ENCODE peak calls at places on chromosomes 11 and 22, in four cellular contexts. H is NCI-H2107; X is stimulated activated CD8-positive, alpha-beta memory T cell treated with anti-CD3 and anti-CD28 coated beads, Interleukin-2, amount 100 ng/mL, for 48 hours; A is activated CD8-positive, alpha-beta memory T cell treated with anti-CD3 and anti-CD28 coated beads for 24 hours. G is an unnamed sample.

GRCh38 chr22:22884010-22884887 is 3.4 kb upstream of the IGLL5 start:
- DNase-seq in A (peak), X (peak), H (no peak), G (peak)

GRCh38 chr11:86202013-86202336 is 42.6 kb upstream of the EED start:
- DNase-seq in A (no peak), H (no peak), X (no peak), G (no peak)

GRCh38 chr22:44862981-44863860 is 110.8 kb downstream of the ARHGAP8 start:
- DNase-seq in A (no peak), X (no peak), H (no peak), G (no peak)

GRCh38 chr11:128624269-128625170 is 37.2 kb upstream of the ETS1 start:
- DNase-seq in X (peak), H (no peak), A (peak), G (no peak)

GRCh38 chr11:6650980-6651379 is 4.6 kb downstream of the DCHS1 start:
- DNase-seq in A (peak), H (no peak), X (no peak), G (no peak)

GRCh38 chr11:70034740-70035365 is 43.3 kb upstream of the ANO1 start:
- DNase-seq in H (no peak), A (peak), X (no peak), G (no peak)

GRCh38 chr11:125517116-125517804 is 21.2 kb upstream of the FEZ1 start:
- DNase-seq in A (no peak), H (no peak), X (no peak), G (no peak)

GRCh38 chr11:102564110-102564509 is 33.6 kb upstream of the MMP7 start:
- DNase-seq in X (no peak), H (no peak), A (no peak), G (no peak)

GRCh38 chr11:40202569-40202968 is 1256.9 kb downstream of the LRRC4C start:
- DNase-seq in X (no peak), A (no peak), H (no peak), G (no peak)

GRCh38 chr22:42074153-42074750 is at the start of gene PHETA2:
- DNase-seq in A (peak), X (peak), H (no peak), G (no peak)

GRCh38 chr11:88402192-88402715 is 64.7 kb upstream of the CTSC start:
- DNase-seq in X (no peak), H (no peak), A (no peak), G (no peak)

GRCh38 chr11:134647066-134647746 is 235.2 kb upstream of the B3GAT1 start:
- DNase-seq in H (no peak), X (no peak), A (no peak), G (no peak)